ENCODE peak calls at places on chromosomes 13 and 19, in ten cellular contexts. Z, T, O, V, Y, R, I, S, P and M are unnamed samples.
A peak's percentile ranks its signal among the peaks of the same experiment; 100 is the strongest.

GRCh38 chr19:45817725-45818301 is 2.7 kb upstream of the RSPH6A start:
- DNase-seq in O (no peak), V (no peak), S (no peak), Y (no peak), T (no peak), I (no peak), Z (no peak), R (no peak), P (no peak), M (no peak)

GRCh38 chr19:58361900-58362271 is 665 bp downstream of the ZNF497 start:
- DNase-seq in O (peak; percentile 79), S (no peak), Z (peak; percentile 76), R (no peak), I (no peak), Y (no peak), V (no peak), P (no peak), T (peak; percentile 42), M (no peak)

GRCh38 chr19:13051581-13052165 is 51.0 kb downstream of the LYL1 start:
- DNase-seq in T (peak; percentile 19), Z (no peak), O (peak; percentile 75), Y (no peak), S (no peak), V (no peak), P (peak; percentile 49), I (no peak), R (no peak), M (peak; percentile 56)

GRCh38 chr19:23183251-23183650 is 66.4 kb downstream of the ZNF730 start:
- DNase-seq in P (no peak), R (no peak), Y (no peak), I (no peak), T (no peak), S (no peak), O (no peak), Z (no peak), V (no peak), M (no peak)

GRCh38 chr19:41935781-41936415 is 7.6 kb upstream of the ERFL start:
- DNase-seq in T (no peak), Y (no peak), S (no peak), R (peak; percentile 72), V (no peak), I (no peak), P (no peak), Z (no peak), O (peak; percentile 62), M (no peak)

GRCh38 chr19:39341720-39342604 is at the start of gene SAMD4B:
- DNase-seq in O (peak; percentile 99), T (peak; percentile 98), R (peak; percentile 99), V (peak; percentile 94), P (peak; percentile 97), S (peak; percentile 65), Z (peak; percentile 99), Y (peak; percentile 95), I (peak; percentile 95), M (peak; percentile 98)

GRCh38 chr13:111265701-111266035 is 54.8 kb upstream of the TEX29 start:
- DNase-seq in P (no peak), O (no peak), V (no peak), I (no peak), S (no peak), R (no peak), Z (no peak), Y (no peak), T (no peak), M (no peak)

GRCh38 chr19:4814625-4815425 is 16.7 kb downstream of the TICAM1 start:
- DNase-seq in Z (no peak), R (peak; percentile 53), Y (no peak), S (no peak), O (no peak), T (no peak), V (no peak), P (no peak), I (no peak), M (no peak)

GRCh38 chr13:51997641-51998330 is 13.5 kb downstream of the ATP7B start:
- DNase-seq in Y (no peak), I (no peak), S (no peak), P (no peak), T (no peak), Z (no peak), V (no peak), R (no peak), O (peak; percentile 71), M (no peak)

GRCh38 chr19:13689050-13689449 is 75.3 kb upstream of the MRI1 start:
- DNase-seq in T (no peak), R (peak; percentile 31), P (peak; percentile 31), S (peak; percentile 22), I (no peak), Y (no peak), Z (no peak), V (no peak), O (no peak), M (no peak)